ENCODE peak calls at places on chromosome 18, in eight cellular contexts. S is H54; Q is foreskin fibroblast; J is GM06990; N is activated naive CD4-positive, alpha-beta T cell treated with anti-CD3 and anti-CD28 coated beads, Interleukin-2, amount 10 ng/mL, durations not matched to agents 7 days and 5 days; E is gastrocnemius medialis; I is CD8-positive, alpha-beta memory T cell; P is activated CD8-positive, alpha-beta memory T cell treated with anti-CD3 and anti-CD28 coated beads for 24 hours. C is an unnamed sample.

GRCh38 chr18:44309185-44309584 is 371.5 kb upstream of the SETBP1 start:
- DNase-seq in S (no peak), Q (peak), J (no peak), N (no peak), E (no peak), I (no peak), P (no peak), C (no peak)

GRCh38 chr18:79393626-79394401 is 1.9 kb upstream of the NFATC1 start:
- DNase-seq in S (peak), Q (peak), J (no peak), N (peak), E (peak), I (peak), P (peak), C (no peak)

GRCh38 chr18:26429535-26429934 is 118.8 kb downstream of the KCTD1 start:
- DNase-seq in S (peak), Q (peak), J (no peak), N (no peak), E (peak), I (no peak), P (no peak), C (no peak)

GRCh38 chr18:74499633-74500032 is 3.5 kb downstream of the CNDP2 start:
- DNase-seq in S (no peak), Q (peak), J (peak), N (peak), E (peak), I (no peak), P (peak), C (peak)

GRCh38 chr18:79411614-79412526 is 16.1 kb downstream of the NFATC1 start:
- DNase-seq in S (no peak), Q (no peak), J (no peak), N (no peak), E (no peak), I (no peak), P (no peak), C (no peak)

GRCh38 chr18:12236934-12237832 is 17.0 kb upstream of the CIDEA start:
- DNase-seq in S (peak), Q (peak), J (peak), N (peak), E (peak), I (peak), P (peak), C (peak)

GRCh38 chr18:67428805-67429204 is 87.7 kb downstream of the DSEL start:
- DNase-seq in S (no peak), Q (peak), J (no peak), N (no peak), E (no peak), I (no peak), P (no peak), C (no peak)

GRCh38 chr18:11398625-11399024 is 210.8 kb upstream of the SLC35G4 start:
- DNase-seq in S (no peak), Q (peak), J (no peak), N (no peak), E (no peak), I (no peak), P (no peak), C (no peak)

GRCh38 chr18:8301427-8302172 is 307.6 kb upstream of the RAB12 start:
- DNase-seq in S (no peak), Q (peak), J (no peak), N (no peak), E (no peak), I (no peak), P (no peak), C (no peak)

GRCh38 chr18:10284571-10285282 is 169.7 kb upstream of the APCDD1 start:
- DNase-seq in S (no peak), Q (peak), J (no peak), N (no peak), E (no peak), I (no peak), P (no peak), C (no peak)

GRCh38 chr18:44801796-44802195 is 121.1 kb downstream of the SETBP1 start:
- DNase-seq in S (no peak), Q (no peak), J (no peak), N (no peak), E (no peak), I (no peak), P (no peak), C (no peak)

GRCh38 chr18:74113711-74114110 is 33.9 kb downstream of the FBXO15 start:
- DNase-seq in S (no peak), Q (peak), J (no peak), N (no peak), E (no peak), I (no peak), P (no peak), C (no peak)

GRCh38 chr18:36031407-36031806 is 36.0 kb downstream of the RPRD1A start:
- DNase-seq in S (no peak), Q (no peak), J (no peak), N (no peak), E (no peak), I (no peak), P (no peak), C (no peak)

GRCh38 chr18:79941473-79942119 is 9.9 kb downstream of the SLC66A2 start:
- DNase-seq in S (no peak), Q (no peak), J (no peak), N (no peak), E (peak), I (no peak), P (no peak), C (no peak)

GRCh38 chr18:58789856-58790255 is 74.8 kb upstream of the ZNF532 start:
- DNase-seq in S (no peak), Q (no peak), J (no peak), N (no peak), E (no peak), I (no peak), P (no peak), C (no peak)

GRCh38 chr18:44946529-44947113 is 265.9 kb downstream of the SETBP1 start:
- DNase-seq in S (no peak), Q (no peak), J (no peak), N (no peak), E (no peak), I (no peak), P (no peak), C (no peak)

GRCh38 chr18:10482985-10483949 is 28.8 kb downstream of the APCDD1 start:
- DNase-seq in S (no peak), Q (no peak), J (peak), N (no peak), E (peak), I (no peak), P (no peak), C (peak)

GRCh38 chr18:45617284-45617683 is 2.0 kb downstream of the SLC14A2 start:
- DNase-seq in S (peak), Q (peak), J (no peak), N (no peak), E (peak), I (no peak), P (no peak), C (no peak)

GRCh38 chr18:63363951-63364350 is 3.1 kb downstream of the KDSR start:
- DNase-seq in S (no peak), Q (no peak), J (no peak), N (peak), E (no peak), I (peak), P (no peak), C (peak)

GRCh38 chr18:63439334-63439733 is 17.1 kb upstream of the VPS4B start:
- DNase-seq in S (peak), Q (peak), J (peak), N (peak), E (peak), I (peak), P (peak), C (peak)

GRCh38 chr18:74573053-74573452 is 24.6 kb upstream of the ZNF407 start:
- DNase-seq in S (no peak), Q (no peak), J (no peak), N (no peak), E (no peak), I (no peak), P (no peak), C (no peak)

GRCh38 chr18:31943895-31944816 is 1.2 kb upstream of the TRAPPC8 start:
- DNase-seq in S (no peak), Q (no peak), J (peak), N (no peak), E (no peak), I (peak), P (no peak), C (no peak)

GRCh38 chr18:48135436-48135966 is 205.0 kb upstream of the SMAD2 start:
- DNase-seq in S (no peak), Q (no peak), J (no peak), N (no peak), E (no peak), I (no peak), P (no peak), C (no peak)

GRCh38 chr18:55830490-55830889 is 242.5 kb upstream of the TCF4 start:
- DNase-seq in S (no peak), Q (peak), J (no peak), N (no peak), E (peak), I (no peak), P (no peak), C (no peak)

GRCh38 chr18:21272016-21272582 is 30.1 kb downstream of the GREB1L start:
- DNase-seq in S (no peak), Q (no peak), J (no peak), N (no peak), E (no peak), I (no peak), P (no peak), C (peak)

GRCh38 chr18:27985800-27986199 is 191.1 kb downstream of the CDH2 start:
- DNase-seq in S (no peak), Q (no peak), J (no peak), N (no peak), E (no peak), I (no peak), P (no peak), C (no peak)

GRCh38 chr18:75132931-75133525 is 75.9 kb downstream of the PTGR3 start:
- DNase-seq in S (no peak), Q (no peak), J (no peak), N (no peak), E (no peak), I (no peak), P (peak), C (no peak)

GRCh38 chr18:47594621-47595086 is 335.8 kb downstream of the SMAD2 start:
- DNase-seq in S (no peak), Q (no peak), J (no peak), N (no peak), E (no peak), I (no peak), P (no peak), C (no peak)

GRCh38 chr18:54239091-54239490 is 14.6 kb upstream of the MBD2 start:
- DNase-seq in S (no peak), Q (no peak), J (no peak), N (no peak), E (no peak), I (no peak), P (no peak), C (no peak)

GRCh38 chr18:55790296-55790695 is 202.3 kb upstream of the TCF4 start:
- DNase-seq in S (no peak), Q (peak), J (no peak), N (no peak), E (no peak), I (no peak), P (no peak), C (no peak)

GRCh38 chr18:73478191-73478590 is 610.4 kb upstream of the NETO1 start:
- DNase-seq in S (no peak), Q (no peak), J (no peak), N (no peak), E (no peak), I (no peak), P (no peak), C (no peak)

GRCh38 chr18:79918089-79919011 is 33.1 kb downstream of the SLC66A2 start:
- DNase-seq in S (no peak), Q (no peak), J (no peak), N (no peak), E (peak), I (no peak), P (no peak), C (no peak)

GRCh38 chr18:40957533-40958070 is 997.4 kb upstream of the PIK3C3 start:
- DNase-seq in S (no peak), Q (no peak), J (no peak), N (no peak), E (no peak), I (no peak), P (no peak), C (no peak)

GRCh38 chr18:50297621-50298442 is 10.3 kb upstream of the CXXC1 start:
- DNase-seq in S (no peak), Q (peak), J (peak), N (peak), E (peak), I (peak), P (peak), C (peak)

GRCh38 chr18:46601338-46601908 is 55.6 kb downstream of the LOXHD1 start:
- DNase-seq in S (no peak), Q (no peak), J (no peak), N (no peak), E (no peak), I (no peak), P (no peak), C (no peak)

GRCh38 chr18:48254077-48254602 is 155.0 kb downstream of the ZBTB7C start:
- DNase-seq in S (no peak), Q (no peak), J (no peak), N (no peak), E (no peak), I (no peak), P (no peak), C (no peak)

GRCh38 chr18:49368876-49369440 is 91.5 kb downstream of the DYM start:
- DNase-seq in S (no peak), Q (no peak), J (no peak), N (no peak), E (peak), I (no peak), P (no peak), C (no peak)

GRCh38 chr18:11119962-11120361 is 29.4 kb downstream of the PIEZO2 start:
- DNase-seq in S (no peak), Q (no peak), J (no peak), N (no peak), E (no peak), I (no peak), P (no peak), C (no peak)